ENCODE peak calls at places on chromosomes 11 and 22, in nine cellular contexts. One of them, this sample, is unnamed.
A peak's percentile ranks its signal among the peaks of the same experiment; 100 is the strongest.

GRCh38 chr11:10719616-10720015 is 26.1 kb upstream of the IRAG1 start:
- DNase-seq in NCI-H1436: no peak
- DNase-seq in stimulated activated CD8-positive, alpha-beta memory T cell treated with anti-CD3 and anti-CD28 coated beads, Interleukin-12 subunit alpha, Interleukin-12 subunit beta, amount 100 ng/mL, for 1 hour: no peak
- DNase-seq in A549: no peak
- DNase-seq in type B pancreatic cell: no peak
- DNase-seq in adipocyte: no peak
- DNase-seq in ACHN: no peak
- DNase-seq in Ammon's horn: no peak
- DNase-seq in mucosa of descending colon: no peak
- DNase-seq in this sample: no peak

GRCh38 chr11:66080055-66080817 is 10.2 kb downstream of the PACS1 start:
- DNase-seq in NCI-H1436: no peak
- DNase-seq in stimulated activated CD8-positive, alpha-beta memory T cell treated with anti-CD3 and anti-CD28 coated beads, Interleukin-12 subunit alpha, Interleukin-12 subunit beta, amount 100 ng/mL, for 1 hour: peak; percentile 64
- DNase-seq in A549: peak; percentile 49
- DNase-seq in type B pancreatic cell: no peak
- DNase-seq in adipocyte: peak; percentile 93
- DNase-seq in ACHN: peak; percentile 39
- DNase-seq in Ammon's horn: no peak
- DNase-seq in mucosa of descending colon: no peak
- DNase-seq in this sample: peak; percentile 59

GRCh38 chr11:18352581-18352980 is 30.2 kb downstream of the GTF2H1 start:
- DNase-seq in NCI-H1436: no peak
- DNase-seq in stimulated activated CD8-positive, alpha-beta memory T cell treated with anti-CD3 and anti-CD28 coated beads, Interleukin-12 subunit alpha, Interleukin-12 subunit beta, amount 100 ng/mL, for 1 hour: no peak
- DNase-seq in A549: no peak
- DNase-seq in type B pancreatic cell: no peak
- DNase-seq in adipocyte: peak; percentile 40
- DNase-seq in ACHN: no peak
- DNase-seq in Ammon's horn: no peak
- DNase-seq in mucosa of descending colon: no peak
- DNase-seq in this sample: no peak

GRCh38 chr22:28976588-28976987 is 85.0 kb downstream of the C22orf31 start:
- DNase-seq in NCI-H1436: no peak
- DNase-seq in stimulated activated CD8-positive, alpha-beta memory T cell treated with anti-CD3 and anti-CD28 coated beads, Interleukin-12 subunit alpha, Interleukin-12 subunit beta, amount 100 ng/mL, for 1 hour: no peak
- DNase-seq in A549: no peak
- DNase-seq in type B pancreatic cell: no peak
- DNase-seq in adipocyte: peak; percentile 70
- DNase-seq in ACHN: peak; percentile 53
- DNase-seq in Ammon's horn: no peak
- DNase-seq in mucosa of descending colon: no peak
- DNase-seq in this sample: peak; percentile 11

GRCh38 chr11:6673523-6673922 is 9.6 kb downstream of the MRPL17 start:
- DNase-seq in NCI-H1436: no peak
- DNase-seq in stimulated activated CD8-positive, alpha-beta memory T cell treated with anti-CD3 and anti-CD28 coated beads, Interleukin-12 subunit alpha, Interleukin-12 subunit beta, amount 100 ng/mL, for 1 hour: no peak
- DNase-seq in A549: no peak
- DNase-seq in type B pancreatic cell: no peak
- DNase-seq in adipocyte: no peak
- DNase-seq in ACHN: no peak
- DNase-seq in Ammon's horn: no peak
- DNase-seq in mucosa of descending colon: no peak
- DNase-seq in this sample: no peak

GRCh38 chr11:62295504-62295903 is 3.4 kb downstream of the SCGB1D4 start:
- DNase-seq in NCI-H1436: no peak
- DNase-seq in stimulated activated CD8-positive, alpha-beta memory T cell treated with anti-CD3 and anti-CD28 coated beads, Interleukin-12 subunit alpha, Interleukin-12 subunit beta, amount 100 ng/mL, for 1 hour: no peak
- DNase-seq in A549: no peak
- DNase-seq in type B pancreatic cell: no peak
- DNase-seq in adipocyte: peak; percentile 47
- DNase-seq in ACHN: peak; percentile 15
- DNase-seq in Ammon's horn: no peak
- DNase-seq in mucosa of descending colon: no peak
- DNase-seq in this sample: peak; percentile 7

GRCh38 chr22:17924735-17925727 is 99.3 kb downstream of the MICAL3 start:
- DNase-seq in NCI-H1436: no peak
- DNase-seq in stimulated activated CD8-positive, alpha-beta memory T cell treated with anti-CD3 and anti-CD28 coated beads, Interleukin-12 subunit alpha, Interleukin-12 subunit beta, amount 100 ng/mL, for 1 hour: no peak
- DNase-seq in A549: no peak
- DNase-seq in type B pancreatic cell: no peak
- DNase-seq in adipocyte: no peak
- DNase-seq in ACHN: peak; percentile 53
- DNase-seq in Ammon's horn: no peak
- DNase-seq in mucosa of descending colon: no peak
- DNase-seq in this sample: peak; percentile 6

GRCh38 chr11:119372260-119373058 is 9.0 kb downstream of the USP2 start:
- DNase-seq in NCI-H1436: no peak
- DNase-seq in stimulated activated CD8-positive, alpha-beta memory T cell treated with anti-CD3 and anti-CD28 coated beads, Interleukin-12 subunit alpha, Interleukin-12 subunit beta, amount 100 ng/mL, for 1 hour: no peak
- DNase-seq in A549: no peak
- DNase-seq in type B pancreatic cell: no peak
- DNase-seq in adipocyte: no peak
- DNase-seq in ACHN: no peak
- DNase-seq in Ammon's horn: no peak
- DNase-seq in mucosa of descending colon: no peak
- DNase-seq in this sample: no peak

GRCh38 chr22:20659258-20659657 is 114.7 kb upstream of the SERPIND1 start:
- DNase-seq in NCI-H1436: no peak
- DNase-seq in stimulated activated CD8-positive, alpha-beta memory T cell treated with anti-CD3 and anti-CD28 coated beads, Interleukin-12 subunit alpha, Interleukin-12 subunit beta, amount 100 ng/mL, for 1 hour: no peak
- DNase-seq in A549: no peak
- DNase-seq in type B pancreatic cell: no peak
- DNase-seq in adipocyte: no peak
- DNase-seq in ACHN: no peak
- DNase-seq in Ammon's horn: no peak
- DNase-seq in mucosa of descending colon: no peak
- DNase-seq in this sample: no peak

GRCh38 chr11:134532176-134532920 is 120.3 kb upstream of the B3GAT1 start:
- DNase-seq in NCI-H1436: no peak
- DNase-seq in stimulated activated CD8-positive, alpha-beta memory T cell treated with anti-CD3 and anti-CD28 coated beads, Interleukin-12 subunit alpha, Interleukin-12 subunit beta, amount 100 ng/mL, for 1 hour: no peak
- DNase-seq in A549: no peak
- DNase-seq in type B pancreatic cell: no peak
- DNase-seq in adipocyte: no peak
- DNase-seq in ACHN: no peak
- DNase-seq in Ammon's horn: no peak
- DNase-seq in mucosa of descending colon: no peak
- DNase-seq in this sample: no peak

GRCh38 chr22:31155425-31155824 is 4.6 kb upstream of the RNF185 start:
- DNase-seq in NCI-H1436: no peak
- DNase-seq in stimulated activated CD8-positive, alpha-beta memory T cell treated with anti-CD3 and anti-CD28 coated beads, Interleukin-12 subunit alpha, Interleukin-12 subunit beta, amount 100 ng/mL, for 1 hour: no peak
- DNase-seq in A549: no peak
- DNase-seq in type B pancreatic cell: no peak
- DNase-seq in adipocyte: peak; percentile 46
- DNase-seq in ACHN: no peak
- DNase-seq in Ammon's horn: no peak
- DNase-seq in mucosa of descending colon: no peak
- DNase-seq in this sample: no peak

GRCh38 chr11:77118086-77118485 is 10.0 kb upstream of the MYO7A start:
- DNase-seq in NCI-H1436: no peak
- DNase-seq in stimulated activated CD8-positive, alpha-beta memory T cell treated with anti-CD3 and anti-CD28 coated beads, Interleukin-12 subunit alpha, Interleukin-12 subunit beta, amount 100 ng/mL, for 1 hour: no peak
- DNase-seq in A549: no peak
- DNase-seq in type B pancreatic cell: no peak
- DNase-seq in adipocyte: no peak
- DNase-seq in ACHN: no peak
- DNase-seq in Ammon's horn: no peak
- DNase-seq in mucosa of descending colon: no peak
- DNase-seq in this sample: no peak

GRCh38 chr11:109338131-109338530 is 83.9 kb upstream of the C11orf87 start:
- DNase-seq in NCI-H1436: no peak
- DNase-seq in stimulated activated CD8-positive, alpha-beta memory T cell treated with anti-CD3 and anti-CD28 coated beads, Interleukin-12 subunit alpha, Interleukin-12 subunit beta, amount 100 ng/mL, for 1 hour: no peak
- DNase-seq in A549: no peak
- DNase-seq in type B pancreatic cell: no peak
- DNase-seq in adipocyte: no peak
- DNase-seq in ACHN: no peak
- DNase-seq in Ammon's horn: no peak
- DNase-seq in mucosa of descending colon: no peak
- DNase-seq in this sample: no peak

GRCh38 chr11:29578806-29579205 is 438.0 kb downstream of the KCNA4 start:
- DNase-seq in NCI-H1436: no peak
- DNase-seq in stimulated activated CD8-positive, alpha-beta memory T cell treated with anti-CD3 and anti-CD28 coated beads, Interleukin-12 subunit alpha, Interleukin-12 subunit beta, amount 100 ng/mL, for 1 hour: no peak
- DNase-seq in A549: no peak
- DNase-seq in type B pancreatic cell: no peak
- DNase-seq in adipocyte: no peak
- DNase-seq in ACHN: no peak
- DNase-seq in Ammon's horn: no peak
- DNase-seq in mucosa of descending colon: no peak
- DNase-seq in this sample: no peak

GRCh38 chr11:120065876-120066275 is 72.0 kb downstream of the TRIM29 start:
- DNase-seq in NCI-H1436: no peak
- DNase-seq in stimulated activated CD8-positive, alpha-beta memory T cell treated with anti-CD3 and anti-CD28 coated beads, Interleukin-12 subunit alpha, Interleukin-12 subunit beta, amount 100 ng/mL, for 1 hour: no peak
- DNase-seq in A549: no peak
- DNase-seq in type B pancreatic cell: peak; percentile 27
- DNase-seq in adipocyte: no peak
- DNase-seq in ACHN: no peak
- DNase-seq in Ammon's horn: no peak
- DNase-seq in mucosa of descending colon: no peak
- DNase-seq in this sample: no peak

GRCh38 chr11:68371176-68372041 is 59.0 kb downstream of the LRP5 start:
- DNase-seq in NCI-H1436: no peak
- DNase-seq in stimulated activated CD8-positive, alpha-beta memory T cell treated with anti-CD3 and anti-CD28 coated beads, Interleukin-12 subunit alpha, Interleukin-12 subunit beta, amount 100 ng/mL, for 1 hour: no peak
- DNase-seq in A549: no peak
- DNase-seq in type B pancreatic cell: no peak
- DNase-seq in adipocyte: peak; percentile 28
- DNase-seq in ACHN: no peak
- DNase-seq in Ammon's horn: no peak
- DNase-seq in mucosa of descending colon: peak; percentile 45
- DNase-seq in this sample: no peak

GRCh38 chr11:123760894-123761293 is 6.6 kb upstream of the OR6X1 start:
- DNase-seq in NCI-H1436: no peak
- DNase-seq in stimulated activated CD8-positive, alpha-beta memory T cell treated with anti-CD3 and anti-CD28 coated beads, Interleukin-12 subunit alpha, Interleukin-12 subunit beta, amount 100 ng/mL, for 1 hour: no peak
- DNase-seq in A549: no peak
- DNase-seq in type B pancreatic cell: no peak
- DNase-seq in adipocyte: no peak
- DNase-seq in ACHN: no peak
- DNase-seq in Ammon's horn: no peak
- DNase-seq in mucosa of descending colon: no peak
- DNase-seq in this sample: no peak

GRCh38 chr22:40215266-40215665 is 37.5 kb downstream of the TNRC6B start:
- DNase-seq in NCI-H1436: no peak
- DNase-seq in stimulated activated CD8-positive, alpha-beta memory T cell treated with anti-CD3 and anti-CD28 coated beads, Interleukin-12 subunit alpha, Interleukin-12 subunit beta, amount 100 ng/mL, for 1 hour: no peak
- DNase-seq in A549: no peak
- DNase-seq in type B pancreatic cell: peak; percentile 18
- DNase-seq in adipocyte: no peak
- DNase-seq in ACHN: no peak
- DNase-seq in Ammon's horn: peak; percentile 76
- DNase-seq in mucosa of descending colon: no peak
- DNase-seq in this sample: no peak

GRCh38 chr11:75591371-75591770 is 29.3 kb downstream of the SERPINH1 start:
- DNase-seq in NCI-H1436: no peak
- DNase-seq in stimulated activated CD8-positive, alpha-beta memory T cell treated with anti-CD3 and anti-CD28 coated beads, Interleukin-12 subunit alpha, Interleukin-12 subunit beta, amount 100 ng/mL, for 1 hour: no peak
- DNase-seq in A549: no peak
- DNase-seq in type B pancreatic cell: no peak
- DNase-seq in adipocyte: no peak
- DNase-seq in ACHN: no peak
- DNase-seq in Ammon's horn: no peak
- DNase-seq in mucosa of descending colon: no peak
- DNase-seq in this sample: no peak

GRCh38 chr11:24082860-24083259 is 414.0 kb upstream of the LUZP2 start:
- DNase-seq in NCI-H1436: no peak
- DNase-seq in stimulated activated CD8-positive, alpha-beta memory T cell treated with anti-CD3 and anti-CD28 coated beads, Interleukin-12 subunit alpha, Interleukin-12 subunit beta, amount 100 ng/mL, for 1 hour: no peak
- DNase-seq in A549: no peak
- DNase-seq in type B pancreatic cell: no peak
- DNase-seq in adipocyte: no peak
- DNase-seq in ACHN: no peak
- DNase-seq in Ammon's horn: no peak
- DNase-seq in mucosa of descending colon: no peak
- DNase-seq in this sample: no peak

GRCh38 chr11:74057251-74058151 is 48.6 kb upstream of the UCP3 start:
- DNase-seq in NCI-H1436: no peak
- DNase-seq in stimulated activated CD8-positive, alpha-beta memory T cell treated with anti-CD3 and anti-CD28 coated beads, Interleukin-12 subunit alpha, Interleukin-12 subunit beta, amount 100 ng/mL, for 1 hour: no peak
- DNase-seq in A549: peak; percentile 29
- DNase-seq in type B pancreatic cell: no peak
- DNase-seq in adipocyte: peak; percentile 20
- DNase-seq in ACHN: no peak
- DNase-seq in Ammon's horn: no peak
- DNase-seq in mucosa of descending colon: no peak
- DNase-seq in this sample: no peak

GRCh38 chr11:60982184-60982583 is 10.7 kb downstream of the CD6 start:
- DNase-seq in NCI-H1436: no peak
- DNase-seq in stimulated activated CD8-positive, alpha-beta memory T cell treated with anti-CD3 and anti-CD28 coated beads, Interleukin-12 subunit alpha, Interleukin-12 subunit beta, amount 100 ng/mL, for 1 hour: no peak
- DNase-seq in A549: no peak
- DNase-seq in type B pancreatic cell: no peak
- DNase-seq in adipocyte: no peak
- DNase-seq in ACHN: no peak
- DNase-seq in Ammon's horn: no peak
- DNase-seq in mucosa of descending colon: no peak
- DNase-seq in this sample: no peak

GRCh38 chr22:48594016-48594756 is 1233.5 kb downstream of the BRD1 start:
- DNase-seq in NCI-H1436: no peak
- DNase-seq in stimulated activated CD8-positive, alpha-beta memory T cell treated with anti-CD3 and anti-CD28 coated beads, Interleukin-12 subunit alpha, Interleukin-12 subunit beta, amount 100 ng/mL, for 1 hour: no peak
- DNase-seq in A549: no peak
- DNase-seq in type B pancreatic cell: no peak
- DNase-seq in adipocyte: no peak
- DNase-seq in ACHN: no peak
- DNase-seq in Ammon's horn: no peak
- DNase-seq in mucosa of descending colon: no peak
- DNase-seq in this sample: no peak

GRCh38 chr22:39212721-39213376 is 31.9 kb downstream of the PDGFB start:
- DNase-seq in NCI-H1436: no peak
- DNase-seq in stimulated activated CD8-positive, alpha-beta memory T cell treated with anti-CD3 and anti-CD28 coated beads, Interleukin-12 subunit alpha, Interleukin-12 subunit beta, amount 100 ng/mL, for 1 hour: no peak
- DNase-seq in A549: peak; percentile 41
- DNase-seq in type B pancreatic cell: no peak
- DNase-seq in adipocyte: no peak
- DNase-seq in ACHN: peak; percentile 91
- DNase-seq in Ammon's horn: no peak
- DNase-seq in mucosa of descending colon: no peak
- DNase-seq in this sample: peak; percentile 77

GRCh38 chr22:22902247-22902962 is 14.8 kb downstream of the IGLL5 start:
- DNase-seq in NCI-H1436: no peak
- DNase-seq in stimulated activated CD8-positive, alpha-beta memory T cell treated with anti-CD3 and anti-CD28 coated beads, Interleukin-12 subunit alpha, Interleukin-12 subunit beta, amount 100 ng/mL, for 1 hour: no peak
- DNase-seq in A549: no peak
- DNase-seq in type B pancreatic cell: no peak
- DNase-seq in adipocyte: no peak
- DNase-seq in ACHN: no peak
- DNase-seq in Ammon's horn: no peak
- DNase-seq in mucosa of descending colon: no peak
- DNase-seq in this sample: no peak

GRCh38 chr22:23061471-23062280 is 8.6 kb upstream of the GNAZ start:
- DNase-seq in NCI-H1436: no peak
- DNase-seq in stimulated activated CD8-positive, alpha-beta memory T cell treated with anti-CD3 and anti-CD28 coated beads, Interleukin-12 subunit alpha, Interleukin-12 subunit beta, amount 100 ng/mL, for 1 hour: no peak
- DNase-seq in A549: no peak
- DNase-seq in type B pancreatic cell: peak; percentile 61
- DNase-seq in adipocyte: no peak
- DNase-seq in ACHN: no peak
- DNase-seq in Ammon's horn: no peak
- DNase-seq in mucosa of descending colon: no peak
- DNase-seq in this sample: no peak

GRCh38 chr11:45181595-45182550 is 35.4 kb downstream of the PRDM11 start:
- DNase-seq in NCI-H1436: no peak
- DNase-seq in stimulated activated CD8-positive, alpha-beta memory T cell treated with anti-CD3 and anti-CD28 coated beads, Interleukin-12 subunit alpha, Interleukin-12 subunit beta, amount 100 ng/mL, for 1 hour: no peak
- DNase-seq in A549: no peak
- DNase-seq in type B pancreatic cell: no peak
- DNase-seq in adipocyte: no peak
- DNase-seq in ACHN: no peak
- DNase-seq in Ammon's horn: no peak
- DNase-seq in mucosa of descending colon: no peak
- DNase-seq in this sample: no peak

GRCh38 chr11:115396533-115396932 is 107.7 kb downstream of the CADM1 start:
- DNase-seq in NCI-H1436: no peak
- DNase-seq in stimulated activated CD8-positive, alpha-beta memory T cell treated with anti-CD3 and anti-CD28 coated beads, Interleukin-12 subunit alpha, Interleukin-12 subunit beta, amount 100 ng/mL, for 1 hour: no peak
- DNase-seq in A549: no peak
- DNase-seq in type B pancreatic cell: no peak
- DNase-seq in adipocyte: no peak
- DNase-seq in ACHN: no peak
- DNase-seq in Ammon's horn: no peak
- DNase-seq in mucosa of descending colon: no peak
- DNase-seq in this sample: no peak

GRCh38 chr11:73965076-73965763 is 14.4 kb downstream of the DNAJB13 start:
- DNase-seq in NCI-H1436: no peak
- DNase-seq in stimulated activated CD8-positive, alpha-beta memory T cell treated with anti-CD3 and anti-CD28 coated beads, Interleukin-12 subunit alpha, Interleukin-12 subunit beta, amount 100 ng/mL, for 1 hour: no peak
- DNase-seq in A549: no peak
- DNase-seq in type B pancreatic cell: no peak
- DNase-seq in adipocyte: no peak
- DNase-seq in ACHN: no peak
- DNase-seq in Ammon's horn: no peak
- DNase-seq in mucosa of descending colon: no peak
- DNase-seq in this sample: no peak

GRCh38 chr11:84255483-84255882 is 969.3 kb upstream of the CCDC90B start:
- DNase-seq in NCI-H1436: no peak
- DNase-seq in stimulated activated CD8-positive, alpha-beta memory T cell treated with anti-CD3 and anti-CD28 coated beads, Interleukin-12 subunit alpha, Interleukin-12 subunit beta, amount 100 ng/mL, for 1 hour: no peak
- DNase-seq in A549: no peak
- DNase-seq in type B pancreatic cell: no peak
- DNase-seq in adipocyte: no peak
- DNase-seq in ACHN: no peak
- DNase-seq in Ammon's horn: no peak
- DNase-seq in mucosa of descending colon: no peak
- DNase-seq in this sample: no peak

GRCh38 chr11:101446238-101446637 is 137.6 kb downstream of the TRPC6 start:
- DNase-seq in NCI-H1436: no peak
- DNase-seq in stimulated activated CD8-positive, alpha-beta memory T cell treated with anti-CD3 and anti-CD28 coated beads, Interleukin-12 subunit alpha, Interleukin-12 subunit beta, amount 100 ng/mL, for 1 hour: no peak
- DNase-seq in A549: no peak
- DNase-seq in type B pancreatic cell: no peak
- DNase-seq in adipocyte: peak; percentile 67
- DNase-seq in ACHN: no peak
- DNase-seq in Ammon's horn: no peak
- DNase-seq in mucosa of descending colon: no peak
- DNase-seq in this sample: no peak